ENCODE peak calls at places on chromosomes 16 and 17, in seven cellular contexts. S is DND-41, R is stomach, B is neural progenitor cell, U is heart right ventricle, H is left ventricle myocardium inferior, Z is thoracic aorta. T is an unnamed sample.

GRCh38 chr16:85402910-85403692 is 210.0 kb upstream of the GSE1 start:
- DNase-seq in Z (no peak), R (no peak), U (peak; percentile 75), H (peak; percentile 62), S (peak; percentile 86), B (no peak), T (peak; percentile 35)

GRCh38 chr17:28467456-28468025 is 5.9 kb upstream of the SLC13A2 start:
- DNase-seq in R (no peak), U (no peak), Z (no peak), S (no peak), H (no peak), B (no peak), T (no peak)

GRCh38 chr17:50944054-50944901 is 78.1 kb upstream of the TOB1 start:
- DNase-seq in S (peak; percentile 88), Z (no peak), B (peak; percentile 75), H (peak; percentile 86), U (peak; percentile 89), R (peak; percentile 97), T (peak; percentile 92)

GRCh38 chr17:48747445-48748363 is 19.2 kb upstream of the HOXB13 start:
- DNase-seq in H (no peak), S (no peak), B (peak; percentile 65), Z (no peak), U (no peak), R (no peak), T (no peak)

GRCh38 chr17:29292992-29293889 is 707 bp downstream of the NUFIP2 start:
- DNase-seq in S (peak; percentile 76), B (peak; percentile 86), H (peak; percentile 73), U (peak; percentile 71), R (peak; percentile 61), Z (peak; percentile 14), T (peak; percentile 91)

GRCh38 chr17:70205386-70205785 is 36.1 kb downstream of the KCNJ2 start:
- DNase-seq in R (no peak), H (no peak), B (no peak), Z (no peak), S (no peak), U (no peak), T (no peak)

GRCh38 chr16:86087561-86088230 is 188.7 kb downstream of the IRF8 start:
- DNase-seq in S (no peak), B (no peak), U (no peak), R (no peak), H (no peak), Z (no peak), T (peak; percentile 27)

GRCh38 chr17:42667088-42667951 is 8.2 kb downstream of the TUBG2 start:
- DNase-seq in B (no peak), S (no peak), H (no peak), Z (no peak), U (peak; percentile 36), R (peak; percentile 60), T (peak; percentile 67)

GRCh38 chr17:72984145-72984924 is 108.2 kb downstream of the SLC39A11 start:
- DNase-seq in B (no peak), S (no peak), Z (no peak), H (no peak), U (no peak), R (no peak), T (no peak)

GRCh38 chr17:63481488-63481870 is 4.6 kb downstream of the ACE start:
- DNase-seq in U (no peak), B (no peak), H (no peak), S (no peak), Z (no peak), R (no peak), T (no peak)
- H3K9me3 ChIP-seq in U (no peaks in the 10 kb centered on the region), B (no peaks in the 10 kb centered on the region), H (no peaks in the 10 kb centered on the region), S (no peaks in the 10 kb centered on the region), Z (no peaks in the 10 kb centered on the region), R (no peaks in the 10 kb centered on the region), T (no peaks in the 10 kb centered on the region)

DNA sequence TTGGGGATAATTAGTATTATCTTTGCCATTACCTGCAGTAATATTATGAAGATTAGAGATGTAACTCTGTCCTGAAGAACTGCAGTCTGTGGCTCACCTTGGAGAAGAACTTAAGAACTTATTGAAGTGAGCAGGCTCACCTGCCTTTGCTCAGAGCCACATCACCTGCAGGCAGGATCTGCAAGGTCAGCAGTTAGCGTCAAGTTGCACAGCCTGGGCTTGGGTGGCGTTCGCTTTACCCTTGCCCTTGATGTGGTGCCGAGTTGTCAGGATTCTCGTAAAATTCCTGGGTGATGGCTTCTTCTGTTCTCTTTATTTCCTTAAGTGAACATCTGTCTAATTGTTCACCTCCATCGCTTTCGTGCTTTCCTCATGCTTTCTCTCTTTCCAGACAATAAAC is 254.2 kb downstream of the WWOX start:
- DNase-seq in H (no peak), U (no peak), Z (no peak), B (no peak), S (no peak), R (no peak), T (no peak)
- H3K4me3 ChIP-seq in H (no peak overlapping the region), U (no peak overlapping the region), Z (no peak overlapping the region), B (no peak overlapping the region), S (no peak overlapping the region), R (no peak overlapping the region), T (no peak overlapping the region)

GRCh38 chr17:82950525-82951102 is 110.8 kb upstream of the ZNF750 start:
- DNase-seq in R (no peak), U (no peak), Z (no peak), S (no peak), B (no peak), H (peak; percentile 1), T (peak; percentile 20)
- H3K9me3 ChIP-seq in R (peaks cover 67% of the 10 kb centered on the region), U (no peaks in the 10 kb centered on the region), Z (peaks cover 28% of the 10 kb centered on the region), S (peaks cover 7% of the 10 kb centered on the region), B (peaks cover 20% of the 10 kb centered on the region), H (peaks cover 60% of the 10 kb centered on the region), T (no peaks in the 10 kb centered on the region)

GRCh38 chr17:59827721-59828477 is 64.8 kb downstream of the TUBD1 start:
- DNase-seq in B (no peak), S (no peak), H (no peak), Z (no peak), R (no peak), U (no peak), T (no peak)

GRCh38 chr17:59825533-59826316 is 67.0 kb downstream of the TUBD1 start:
- DNase-seq in B (no peak), R (no peak), Z (no peak), S (no peak), H (no peak), U (no peak), T (no peak)

GRCh38 chr17:59828478-59828760 is 64.3 kb downstream of the TUBD1 start:
- DNase-seq in H (no peak), U (no peak), B (no peak), S (no peak), R (no peak), Z (no peak), T (no peak)

GRCh38 chr17:59829217-59830006 is 63.3 kb downstream of the TUBD1 start:
- DNase-seq in Z (no peak), S (peak; percentile 52), B (no peak), U (peak; percentile 54), H (no peak), R (no peak), T (no peak)

GRCh38 chr17:59826741-59827453 is 65.8 kb downstream of the TUBD1 start:
- DNase-seq in Z (no peak), S (no peak), U (no peak), H (no peak), B (no peak), R (no peak), T (no peak)
- H3K4me3 ChIP-seq in Z (no peak overlapping the region), S (no peak overlapping the region), U (no peak overlapping the region), H (no peak overlapping the region), B (no peak overlapping the region), R (no peak overlapping the region), T (no peak overlapping the region)

GRCh38 chr16:70349783-70350182 is 3.1 kb downstream of the DDX19A start:
- DNase-seq in S (no peak), B (no peak), U (no peak), R (no peak), Z (no peak), H (no peak), T (no peak)

GRCh38 chr16:70348991-70349390 is 2.3 kb downstream of the DDX19A start:
- DNase-seq in H (no peak), Z (no peak), R (no peak), B (no peak), S (no peak), U (peak; percentile 21), T (no peak)

GRCh38 chr16:70341600-70341999 is 5.1 kb upstream of the DDX19A start:
- DNase-seq in Z (no peak), H (no peak), U (no peak), B (no peak), R (no peak), S (no peak), T (no peak)

GRCh38 chr16:70342016-70342415 is 4.7 kb upstream of the DDX19A start:
- DNase-seq in H (no peak), B (no peak), Z (no peak), U (peak; percentile 18), R (no peak), S (no peak), T (no peak)

GRCh38 chr16:70345840-70346239 is 863 bp upstream of the DDX19A start:
- DNase-seq in B (no peak), U (no peak), S (no peak), H (no peak), Z (no peak), R (no peak), T (no peak)
- H3K9me3 ChIP-seq in B (no peaks in the 10 kb centered on the region), U (no peaks in the 10 kb centered on the region), S (no peaks in the 10 kb centered on the region), H (no peaks in the 10 kb centered on the region), Z (no peaks in the 10 kb centered on the region), R (no peaks in the 10 kb centered on the region), T (no peaks in the 10 kb centered on the region)

GRCh38 chr16:84042308-84042878 is at the start of gene SLC38A8:
- DNase-seq in S (no peak), Z (no peak), B (no peak), H (no peak), U (no peak), R (no peak), T (no peak)
- H3K4me3 ChIP-seq in S (no peak within 1 kb of the TSS), Z (no peak within 1 kb of the TSS), B (no peak within 1 kb of the TSS), H (no peak within 1 kb of the TSS), U (no peak within 1 kb of the TSS), R (no peak within 1 kb of the TSS), T (no peak within 1 kb of the TSS)